ENCODE peak calls at places on chromosomes 13 and 19, in six cellular contexts. X is ELR, T is A549, U is heart left ventricle, W is left ventricle myocardium inferior, M is occipital lobe. L is an unnamed sample.

GRCh38 chr13:95292622-95293021 is 8.6 kb downstream of the ABCC4 start:
- DNase-seq in X (no peak), T (no peak), U (no peak), W (no peak), M (no peak), L (no peak)

GRCh38 chr13:105272660-105273631 is 1262.5 kb downstream of the EFNB2 start:
- DNase-seq in X (no peak), T (no peak), U (no peak), W (no peak), M (no peak), L (no peak)

GRCh38 chr13:67200183-67200582 is 30.0 kb downstream of the PCDH9 start:
- DNase-seq in X (no peak), T (no peak), U (no peak), W (no peak), M (no peak), L (no peak)

GRCh38 chr19:1104452-1105216 is 840 bp downstream of the GPX4 start:
- DNase-seq in X (peak; percentile 81), T (peak; percentile 70), U (peak; percentile 72), W (peak; percentile 80), M (peak; percentile 41), L (peak; percentile 74)

GRCh38 chr19:57800696-57801095 is 14.0 kb downstream of the ZNF552 start:
- DNase-seq in X (no peak), T (no peak), U (no peak), W (no peak), M (no peak), L (no peak)

GRCh38 chr19:998064-998463 is 2.2 kb upstream of the GRIN3B start:
- DNase-seq in X (no peak), T (no peak), U (no peak), W (no peak), M (no peak), L (no peak)

GRCh38 chr13:22828081-22828480 is 352.7 kb upstream of the SGCG start:
- DNase-seq in X (no peak), T (no peak), U (no peak), W (no peak), M (no peak), L (no peak)

GRCh38 chr13:80033286-80033685 is 307.6 kb downstream of the SPRY2 start:
- DNase-seq in X (no peak), T (no peak), U (no peak), W (no peak), M (no peak), L (no peak)

GRCh38 chr19:53873451-53874383 is 6.0 kb downstream of the MYADM start:
- DNase-seq in X (no peak), T (no peak), U (no peak), W (no peak), M (no peak), L (no peak)

GRCh38 chr19:4702764-4703163 is 20.9 kb downstream of the DPP9 start:
- DNase-seq in X (no peak), T (no peak), U (peak; percentile 23), W (no peak), M (no peak), L (no peak)

GRCh38 chr19:47507031-47507430 is 7.8 kb downstream of the NAPA start:
- DNase-seq in X (no peak), T (no peak), U (no peak), W (no peak), M (peak; percentile 78), L (no peak)

GRCh38 chr13:93244141-93244917 is 17.7 kb downstream of the GPC6 start:
- DNase-seq in X (peak; percentile 55), T (no peak), U (peak; percentile 28), W (no peak), M (peak; percentile 28), L (peak; percentile 52)

GRCh38 chr13:90721937-90722336 is 625.5 kb upstream of the MIR17HG start:
- DNase-seq in X (no peak), T (no peak), U (no peak), W (no peak), M (no peak), L (no peak)

L was measured in EL.